ENCODE peak calls at places on chromosomes 6 and 20, in five cellular contexts. W, L, M, O and Q are unnamed samples.

GRCh38 chr6:20711518-20711917 is 177.3 kb downstream of the CDKAL1 start:
- DNase-seq in M (no peak), W (peak), L (no peak), O (no peak), Q (no peak)

GRCh38 chr6:8108031-8108660 is 5.8 kb upstream of the EEF1E1 start:
- DNase-seq in W (peak), O (no peak), L (no peak), M (no peak), Q (no peak)

GRCh38 chr20:42260216-42260615 is 642.0 kb upstream of the CHD6 start:
- DNase-seq in L (no peak), W (no peak), M (no peak), O (no peak), Q (no peak)

GRCh38 chr6:159155679-159156078 is 13.5 kb upstream of the FNDC1 start:
- DNase-seq in O (no peak), M (no peak), L (no peak), W (no peak), Q (no peak)

GRCh38 chr20:25540273-25540672 is 45.1 kb downstream of the NINL start:
- DNase-seq in W (no peak), O (no peak), M (peak), L (no peak), Q (no peak)

GRCh38 chr6:157832250-157832967 is 9.4 kb downstream of the SNX9 start:
- DNase-seq in W (no peak), M (no peak), O (no peak), L (no peak), Q (no peak)

GRCh38 chr6:57190140-57190539 is 18.0 kb downstream of the BAG2 start:
- DNase-seq in L (no peak), M (peak), W (no peak), O (no peak), Q (no peak)

GRCh38 chr6:42251911-42252637 is 34.4 kb upstream of the MRPS10 start:
- DNase-seq in O (no peak), L (no peak), M (no peak), W (peak), Q (no peak)

GRCh38 chr6:7902867-7903266 is 7.7 kb downstream of the TXNDC5 start:
- DNase-seq in M (no peak), O (no peak), L (no peak), W (no peak), Q (no peak)

GRCh38 chr20:36644032-36644712 is 1.8 kb downstream of the SLA2 start:
- DNase-seq in L (no peak), M (no peak), W (no peak), O (peak), Q (no peak)

GRCh38 chr6:136039185-136039584 is 187.7 kb downstream of the PDE7B start:
- DNase-seq in L (no peak), O (no peak), W (no peak), M (no peak), Q (no peak)

GRCh38 chr20:35902545-35902941 is 51.8 kb downstream of the SCAND1 start:
- DNase-seq in L (no peak), O (no peak), M (no peak), W (peak), Q (no peak)

GRCh38 chr6:158812611-158813010 is 6.6 kb downstream of the EZR start:
- DNase-seq in M (no peak), L (no peak), W (no peak), O (no peak), Q (no peak)

GRCh38 chr6:329888-330691 is 37.8 kb downstream of the DUSP22 start:
- DNase-seq in M (peak), L (no peak), W (no peak), O (no peak), Q (no peak)

GRCh38 chr20:57251344-57251743 is 15.1 kb downstream of the BMP7 start:
- DNase-seq in W (no peak), M (peak), O (no peak), L (no peak), Q (no peak)

GRCh38 chr6:2450546-2450945 is 205.1 kb upstream of the GMDS start:
- DNase-seq in O (no peak), W (no peak), M (no peak), L (no peak), Q (no peak)

GRCh38 chr6:73898599-73898998 is 202.6 kb downstream of the CD109 start:
- DNase-seq in L (no peak), W (no peak), M (no peak), O (no peak), Q (no peak)

GRCh38 chr6:75207211-75207984 is 1.5 kb upstream of the COL12A1 start:
- DNase-seq in M (no peak), L (no peak), O (peak), W (no peak), Q (no peak)

GRCh38 chr6:138230759-138231398 is 12.6 kb upstream of the PBOV1 start:
- DNase-seq in M (no peak), O (no peak), W (no peak), L (no peak), Q (no peak)

GRCh38 chr20:34475979-34476736 is 40.1 kb upstream of the DYNLRB1 start:
- DNase-seq in O (peak), L (no peak), W (peak), M (no peak), Q (no peak)

GRCh38 chr6:46199387-46199786 is 28.6 kb upstream of the ENPP5 start:
- DNase-seq in W (no peak), L (no peak), O (no peak), M (no peak), Q (no peak)

GRCh38 chr20:10671850-10672578 is 1.8 kb downstream of the JAG1 start:
- DNase-seq in W (peak), L (peak), O (peak), M (peak), Q (no peak)

GRCh38 chr6:24959333-24959732 is 23.6 kb upstream of the RIPOR2 start:
- DNase-seq in L (no peak), W (no peak), M (peak), O (no peak), Q (no peak)

GRCh38 chr6:144283781-144284473 is 1.2 kb upstream of the UTRN start:
- DNase-seq in M (peak), O (no peak), W (no peak), L (no peak), Q (no peak)

GRCh38 chr6:55773620-55774019 is 101.8 kb downstream of the BMP5 start:
- DNase-seq in L (no peak), O (no peak), W (no peak), M (no peak), Q (no peak)

GRCh38 chr20:61024390-61024789 is 227.7 kb upstream of the CDH4 start:
- DNase-seq in M (no peak), W (no peak), O (no peak), L (no peak), Q (no peak)

GRCh38 chr6:56719310-56719709 is 76.6 kb upstream of the DST start:
- DNase-seq in W (no peak), O (no peak), L (no peak), M (no peak), Q (no peak)

GRCh38 chr6:158381214-158381613 is 68.9 kb downstream of the TULP4 start:
- DNase-seq in M (no peak), O (no peak), L (no peak), W (no peak), Q (no peak)

GRCh38 chr6:129592516-129593232 is 117.3 kb downstream of the ARHGAP18 start:
- DNase-seq in W (no peak), L (no peak), M (no peak), O (peak), Q (no peak)

GRCh38 chr6:14709900-14710299 is 536.0 kb upstream of the JARID2 start:
- DNase-seq in M (no peak), L (no peak), W (no peak), O (no peak), Q (no peak)

GRCh38 chr20:62929051-62929538 is 2.8 kb upstream of the DIDO1 start:
- DNase-seq in L (peak), W (peak), O (peak), M (no peak), Q (no peak)

GRCh38 chr6:37068523-37069270 is 63.2 kb downstream of the FGD2 start:
- DNase-seq in O (no peak), W (no peak), M (no peak), L (no peak), Q (no peak)